ENCODE peak calls at places on chromosomes 2 and 18, in nine cellular contexts. L, Q, U, B, S, E, A, C and V are unnamed samples.

GRCh38 chr18:8898990-8899389 is 193.6 kb downstream of the MTCL1 start:
- DNase-seq in L (peak; percentile 23), E (peak; percentile 36), B (no peak), A (peak; percentile 45), Q (no peak), U (no peak), S (no peak), C (peak; percentile 34), V (no peak)

GRCh38 chr2:191625016-191625415 is 52.9 kb upstream of the NABP1 start:
- DNase-seq in S (peak; percentile 49), Q (no peak), E (no peak), L (no peak), U (no peak), C (no peak), A (peak; percentile 45), B (no peak), V (no peak)

GRCh38 chr18:48819781-48820482 is 130.8 kb downstream of the SMAD7 start:
- DNase-seq in C (no peak), E (peak; percentile 14), Q (peak; percentile 45), L (peak; percentile 5), A (no peak), S (peak; percentile 20), U (peak; percentile 1), B (no peak), V (no peak)

GRCh38 chr2:105557021-105557420 is 158.2 kb upstream of the FHL2 start:
- DNase-seq in B (no peak), L (no peak), S (no peak), U (peak; percentile 48), C (no peak), Q (peak; percentile 70), E (peak; percentile 5), A (no peak), V (no peak)

GRCh38 chr2:219469186-219469724 is 29.4 kb upstream of the GMPPA start:
- DNase-seq in A (peak; percentile 81), L (no peak), Q (peak; percentile 59), U (no peak), C (peak; percentile 56), B (peak; percentile 55), E (no peak), S (no peak), V (peak; percentile 74)

GRCh38 chr18:79336556-79337142 is 59.1 kb upstream of the NFATC1 start:
- DNase-seq in E (no peak), C (no peak), L (no peak), B (no peak), S (no peak), U (no peak), A (no peak), Q (no peak), V (no peak)

GRCh38 chr2:71646028-71646427 is 192.7 kb downstream of the DYSF start:
- DNase-seq in S (no peak), L (peak; percentile 27), Q (no peak), B (no peak), C (no peak), E (no peak), U (peak; percentile 68), A (peak; percentile 88), V (no peak)

GRCh38 chr2:202161106-202161836 is 77.1 kb downstream of the SUMO1 start:
- DNase-seq in C (no peak), L (no peak), A (peak; percentile 83), B (no peak), U (peak; percentile 23), Q (no peak), S (no peak), E (no peak), V (no peak)

GRCh38 chr18:46243095-46243494 is 138.9 kb downstream of the HAUS1 start:
- DNase-seq in U (no peak), C (no peak), L (no peak), E (no peak), A (no peak), B (no peak), S (no peak), Q (no peak), V (no peak)

GRCh38 chr2:26492749-26493515 is 15.0 kb upstream of the OTOF start:
- DNase-seq in L (no peak), Q (no peak), S (no peak), E (no peak), C (peak; percentile 63), A (no peak), B (no peak), U (no peak), V (no peak)

GRCh38 chr2:26494891-26495290 is 17.0 kb upstream of the OTOF start:
- DNase-seq in A (no peak), E (no peak), B (no peak), Q (no peak), U (no peak), L (no peak), C (no peak), S (no peak), V (no peak)

GRCh38 chr2:26491563-26492167 is 13.7 kb upstream of the OTOF start:
- DNase-seq in U (no peak), A (peak; percentile 46), E (no peak), L (peak; percentile 57), Q (no peak), C (no peak), B (no peak), S (no peak), V (no peak)

GRCh38 chr2:26494199-26494598 is 16.3 kb upstream of the OTOF start:
- DNase-seq in S (no peak), L (no peak), C (no peak), E (no peak), B (no peak), A (no peak), Q (no peak), U (no peak), V (no peak)

GRCh38 chr2:26493631-26494030 is 15.7 kb upstream of the OTOF start:
- DNase-seq in L (no peak), Q (no peak), B (no peak), S (no peak), C (no peak), A (no peak), U (no peak), E (no peak), V (no peak)
- TF ChIP-seq CTCF in L (no peak), Q (no peak), B (no peak), S (no peak), C (no peak), A (no peak), U (no peak), E (no peak), V (no peak)

GRCh38 chr2:15831150-15831549 is 109.2 kb upstream of the MYCN start:
- DNase-seq in Q (no peak), A (no peak), B (no peak), S (no peak), E (no peak), U (no peak), C (no peak), L (no peak), V (no peak)
- H3K9me3 ChIP-seq in Q (no peaks in the 10 kb centered on the region), A (no peaks in the 10 kb centered on the region), B (no peaks in the 10 kb centered on the region), S (no peaks in the 10 kb centered on the region), E (no peaks in the 10 kb centered on the region), U (no peaks in the 10 kb centered on the region), C (no peaks in the 10 kb centered on the region), L (no peaks in the 10 kb centered on the region), V (no peaks in the 10 kb centered on the region)

GRCh38 chr18:61957801-61958516 is 65.2 kb upstream of the RNF152 start:
- DNase-seq in A (peak; percentile 47), Q (no peak), L (no peak), S (no peak), B (no peak), E (peak; percentile 45), C (peak; percentile 8), U (no peak), V (no peak)
- TF ChIP-seq CTCF in A (peak; percentile 7), Q (no peak), L (no peak), S (no peak), B (no peak), E (peak; percentile 41), C (peak; percentile 23), U (no peak), V (no peak)

GRCh38 chr2:182473635-182474034 is 46.8 kb upstream of the PDE1A start:
- DNase-seq in Q (no peak), C (no peak), U (no peak), B (no peak), S (no peak), L (no peak), E (no peak), A (no peak), V (no peak)
- H3K9me3 ChIP-seq in Q (peaks cover 7% of the 10 kb centered on the region), C (no peaks in the 10 kb centered on the region), U (no peaks in the 10 kb centered on the region), B (peaks cover 9% of the 10 kb centered on the region), S (peaks cover 4% of the 10 kb centered on the region), L (no peaks in the 10 kb centered on the region), E (no peaks in the 10 kb centered on the region), A (no peaks in the 10 kb centered on the region), V (no peaks in the 10 kb centered on the region)

GRCh38 chr2:85830645-85831044 is 58.1 kb downstream of the ST3GAL5 start:
- DNase-seq in E (no peak), B (no peak), S (no peak), L (no peak), U (no peak), C (no peak), Q (no peak), A (no peak), V (no peak)
- TF ChIP-seq CTCF in E (no peak), B (peak; percentile 23), S (no peak), L (no peak), U (no peak), C (no peak), Q (no peak), A (no peak), V (no peak)